ENCODE peak calls at places on chromosomes 16 and 17, in five cellular contexts. F, G, P, Y and H are unnamed samples.

GRCh38 chr17:28916302-28916934 is 13.5 kb upstream of the DHRS13 start:
- DNase-seq in F (peak), G (no peak), P (peak), Y (peak), H (peak)

GRCh38 chr17:41500131-41500911 is 5.1 kb downstream of the KRT13 start:
- DNase-seq in F (no peak), G (no peak), P (no peak), Y (no peak), H (no peak)

GRCh38 chr16:88965826-88966480 is 11.1 kb downstream of the CBFA2T3 start:
- DNase-seq in F (no peak), G (peak), P (no peak), Y (no peak), H (no peak)

GRCh38 chr16:15946257-15947044 is 3.0 kb upstream of the ABCC1 start:
- DNase-seq in F (no peak), G (no peak), P (no peak), Y (no peak), H (peak)

GRCh38 chr17:17921192-17922082 is 50.8 kb downstream of the TOM1L2 start:
- DNase-seq in F (no peak), G (no peak), P (no peak), Y (no peak), H (no peak)

GRCh38 chr17:3886776-3887175 is 6.1 kb downstream of the CAMKK1 start:
- DNase-seq in F (no peak), G (peak), P (no peak), Y (no peak), H (no peak)

GRCh38 chr17:42679001-42679491 is 2.3 kb upstream of the PLEKHH3 start:
- DNase-seq in F (peak), G (peak), P (peak), Y (no peak), H (peak)

GRCh38 chr16:29641561-29641960 is 21.5 kb upstream of the SPN start:
- DNase-seq in F (no peak), G (no peak), P (no peak), Y (no peak), H (peak)

GRCh38 chr16:89565506-89566372 is 5.3 kb downstream of the RPL13 start:
- DNase-seq in F (no peak), G (peak), P (peak), Y (peak), H (peak)

GRCh38 chr16:27921134-27921533 is 142.4 kb downstream of the GSG1L start:
- DNase-seq in F (no peak), G (no peak), P (no peak), Y (no peak), H (peak)

GRCh38 chr17:39800540-39800939 is 62.8 kb downstream of the GRB7 start:
- DNase-seq in F (peak), G (no peak), P (no peak), Y (no peak), H (no peak)

GRCh38 chr16:14302031-14302398 is 230.9 kb downstream of the MRTFB start:
- DNase-seq in F (no peak), G (peak), P (peak), Y (no peak), H (peak)

GRCh38 chr16:2019919-2020831 is 590 bp downstream of the NPW start:
- DNase-seq in F (no peak), G (no peak), P (no peak), Y (peak), H (no peak)

GRCh38 chr17:34703533-34703932 is 124.2 kb downstream of the TMEM132E start:
- DNase-seq in F (no peak), G (no peak), P (peak), Y (peak), H (peak)